ENCODE peak calls at places on chromosomes 4 and X, in five cellular contexts. One of them, this sample, is unnamed.
A peak's percentile ranks its signal among the peaks of the same experiment; 100 is the strongest.

GRCh38 chr4:181688416-181688815 is 554.8 kb upstream of the TENM3 start:
- DNase-seq in H54: no peak
- DNase-seq in HCT116: no peak
- DNase-seq in uterus: no peak
- DNase-seq in body of pancreas: no peak
- DNase-seq in this sample: no peak

GRCh38 chr4:65437102-65437501 is 233.2 kb downstream of the EPHA5 start:
- DNase-seq in H54: no peak
- DNase-seq in HCT116: no peak
- DNase-seq in uterus: no peak
- DNase-seq in body of pancreas: no peak
- DNase-seq in this sample: no peak

GRCh38 chr4:7857993-7858392 is 81.7 kb downstream of the AFAP1 start:
- DNase-seq in H54: no peak
- DNase-seq in HCT116: no peak
- DNase-seq in uterus: no peak
- DNase-seq in body of pancreas: no peak
- DNase-seq in this sample: no peak

GRCh38 chr4:183504064-183504929 is 561 bp upstream of the ING2 start:
- DNase-seq in H54: peak; percentile 65
- DNase-seq in HCT116: peak; percentile 83
- DNase-seq in uterus: peak; percentile 99
- DNase-seq in body of pancreas: peak; percentile 99
- DNase-seq in this sample: peak; percentile 99

GRCh38 chrX:88660836-88661235 is 86.2 kb upstream of the CPXCR1 start:
- DNase-seq in H54: no peak
- DNase-seq in HCT116: no peak
- DNase-seq in uterus: no peak
- DNase-seq in body of pancreas: no peak
- DNase-seq in this sample: no peak

GRCh38 chr4:48015216-48015615 is 1.3 kb downstream of the CNGA1 start:
- DNase-seq in H54: no peak
- DNase-seq in HCT116: no peak
- DNase-seq in uterus: no peak
- DNase-seq in body of pancreas: no peak
- DNase-seq in this sample: no peak

GRCh38 chrX:18937173-18937572 is 46.7 kb downstream of the PHKA2 start:
- DNase-seq in H54: no peak
- DNase-seq in HCT116: no peak
- DNase-seq in uterus: no peak
- DNase-seq in body of pancreas: no peak
- DNase-seq in this sample: no peak

GRCh38 chrX:134810211-134810610 is 151.9 kb upstream of the PLAC1 start:
- DNase-seq in H54: no peak
- DNase-seq in HCT116: no peak
- DNase-seq in uterus: no peak
- DNase-seq in body of pancreas: no peak
- DNase-seq in this sample: no peak

GRCh38 chr4:61938250-61938846 is 738.2 kb downstream of the ADGRL3 start:
- DNase-seq in H54: no peak
- DNase-seq in HCT116: no peak
- DNase-seq in uterus: no peak
- DNase-seq in body of pancreas: no peak
- DNase-seq in this sample: no peak

GRCh38 chr4:20017035-20017434 is 234.7 kb upstream of the SLIT2 start:
- DNase-seq in H54: no peak
- DNase-seq in HCT116: no peak
- DNase-seq in uterus: no peak
- DNase-seq in body of pancreas: no peak
- DNase-seq in this sample: no peak

GRCh38 chr4:136581119-136581518 is 951.2 kb downstream of the PCDH18 start:
- DNase-seq in H54: no peak
- DNase-seq in HCT116: no peak
- DNase-seq in uterus: no peak
- DNase-seq in body of pancreas: no peak
- DNase-seq in this sample: no peak

GRCh38 chrX:48597353-48598264 is at the start of gene WDR13:
- DNase-seq in H54: peak; percentile 47
- DNase-seq in HCT116: peak; percentile 89
- DNase-seq in uterus: peak; percentile 93
- DNase-seq in body of pancreas: peak; percentile 97
- DNase-seq in this sample: peak; percentile 82
- TF ChIP-seq POLR2A in H54: peak; percentile 83
- TF ChIP-seq POLR2A in HCT116: peak; percentile 40
- TF ChIP-seq POLR2A in uterus: peak; percentile 62
- TF ChIP-seq POLR2A in body of pancreas: peak; percentile 77
- TF ChIP-seq POLR2A in this sample: peak; percentile 61

DNA sequence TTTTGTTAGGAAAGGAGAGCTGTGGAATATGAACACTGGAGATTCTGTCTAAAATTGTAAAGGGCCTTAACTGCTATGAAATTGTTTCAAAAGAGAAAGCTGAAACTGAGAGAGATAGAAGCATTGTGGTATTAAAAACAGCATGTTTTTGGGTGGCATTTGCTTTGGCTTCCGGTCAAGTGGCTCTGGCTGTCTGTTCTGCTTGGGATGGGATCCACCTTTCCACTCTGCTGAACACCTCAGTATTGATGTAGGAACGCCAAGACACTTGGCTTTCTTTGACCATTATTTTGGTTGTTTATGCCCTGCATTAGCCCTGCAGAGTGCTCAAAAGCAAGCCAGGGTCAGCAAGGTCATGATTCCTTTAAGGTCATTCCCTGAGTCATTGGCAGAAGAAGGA is 199.7 kb downstream of the SLC4A4 start:
- DNase-seq in H54: no peak
- DNase-seq in HCT116: no peak
- DNase-seq in uterus: no peak
- DNase-seq in body of pancreas: no peak
- DNase-seq in this sample: no peak
- TF ChIP-seq POLR2A in H54: no peak
- TF ChIP-seq POLR2A in HCT116: no peak
- TF ChIP-seq POLR2A in uterus: no peak
- TF ChIP-seq POLR2A in body of pancreas: no peak
- TF ChIP-seq POLR2A in this sample: no peak

GRCh38 chr4:185203380-185204237 is at the start of gene CFAP97:
- DNase-seq in H54: no peak
- DNase-seq in HCT116: peak; percentile 53
- DNase-seq in uterus: peak; percentile 90
- DNase-seq in body of pancreas: peak; percentile 94
- DNase-seq in this sample: peak; percentile 70
- TF ChIP-seq POLR2A in H54: peak; percentile 40
- TF ChIP-seq POLR2A in HCT116: peak; percentile 78
- TF ChIP-seq POLR2A in uterus: peak; percentile 85
- TF ChIP-seq POLR2A in body of pancreas: peak; percentile 53
- TF ChIP-seq POLR2A in this sample: peak; percentile 87

GRCh38 chrX:24464836-24465523 is at the start of gene PDK3:
- DNase-seq in H54: peak; percentile 38
- DNase-seq in HCT116: peak; percentile 66
- DNase-seq in uterus: peak; percentile 87
- DNase-seq in body of pancreas: peak; percentile 91
- DNase-seq in this sample: peak; percentile 75
- TF ChIP-seq POLR2A in H54: peak; percentile 73
- TF ChIP-seq POLR2A in HCT116: peak; percentile 55
- TF ChIP-seq POLR2A in uterus: peak; percentile 86
- TF ChIP-seq POLR2A in body of pancreas: peak; percentile 84
- TF ChIP-seq POLR2A in this sample: peak; percentile 58

DNA sequence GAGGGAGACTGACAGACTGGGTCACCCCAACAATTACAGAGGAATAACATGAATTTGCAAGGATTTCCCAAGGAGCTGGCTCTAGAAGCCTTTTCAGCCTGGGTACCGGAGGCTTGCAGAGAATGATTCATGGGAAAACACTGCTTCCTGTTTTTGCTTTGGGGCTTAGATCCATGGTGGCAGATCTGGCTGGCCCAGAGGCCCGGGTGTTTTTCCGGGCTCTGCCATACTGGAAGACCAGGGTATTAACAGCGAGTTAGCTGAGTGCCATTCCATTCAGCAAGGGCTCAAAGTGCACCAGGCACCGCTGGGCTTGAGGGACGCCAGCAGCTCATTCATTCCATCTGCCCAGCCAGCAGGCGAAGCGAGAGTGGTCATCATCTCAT is 1.3 kb downstream of the WDR1 start:
- DNase-seq in H54: no peak
- DNase-seq in HCT116: no peak
- DNase-seq in uterus: no peak
- DNase-seq in body of pancreas: no peak
- DNase-seq in this sample: peak; percentile 21
- TF ChIP-seq POLR2A in H54: no peak
- TF ChIP-seq POLR2A in HCT116: no peak
- TF ChIP-seq POLR2A in uterus: no peak
- TF ChIP-seq POLR2A in body of pancreas: no peak
- TF ChIP-seq POLR2A in this sample: no peak

DNA sequence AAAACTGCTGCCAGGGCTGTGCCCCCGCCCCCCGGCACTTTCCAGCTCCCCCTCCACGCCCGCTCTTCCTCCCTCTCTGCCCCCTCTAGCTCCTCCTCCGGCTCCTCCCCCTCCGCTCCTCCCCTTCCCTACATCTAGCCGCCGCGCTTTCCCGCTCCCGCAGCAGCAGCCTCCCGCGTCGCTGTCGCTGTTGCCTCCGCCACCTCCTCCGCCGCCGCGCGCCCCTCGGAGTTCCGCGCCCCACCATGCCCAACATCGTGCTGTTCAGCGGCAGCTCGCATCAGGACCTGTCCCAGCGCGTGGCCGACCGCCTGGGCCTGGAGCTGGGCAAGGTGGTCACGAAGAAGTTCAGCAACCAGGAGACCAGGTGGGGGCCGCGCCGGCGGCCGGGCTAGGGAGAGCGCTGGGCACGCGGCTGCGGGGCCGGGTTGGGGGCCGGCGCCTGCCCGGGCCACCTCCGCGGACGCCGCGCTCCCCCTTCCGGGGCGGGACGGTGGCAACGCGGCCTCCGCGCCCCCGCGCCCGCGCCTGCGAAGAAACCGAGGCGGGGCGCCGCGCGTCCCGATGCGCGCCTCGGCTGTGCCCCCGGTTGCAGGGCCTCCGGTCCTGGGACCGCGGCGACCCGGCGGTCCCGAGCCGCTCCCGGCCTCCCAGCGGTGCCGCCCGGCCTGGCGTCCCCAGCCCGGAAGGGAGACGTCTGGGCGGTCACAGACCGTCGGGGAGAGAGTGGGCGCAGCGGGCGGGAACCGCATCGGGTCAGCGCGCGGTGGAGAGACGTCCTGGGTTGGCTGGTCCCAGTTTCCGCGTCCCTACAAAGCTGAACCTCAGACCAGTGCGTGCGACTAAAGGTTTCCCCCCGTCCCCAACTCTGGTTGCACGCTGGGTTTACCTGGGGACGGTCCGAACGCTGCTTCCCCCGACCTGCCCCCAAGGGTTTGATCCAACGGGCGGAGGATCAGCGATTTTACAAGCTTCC is at the start of gene PRPS2:
- DNase-seq in H54: peak; percentile 37
- DNase-seq in HCT116: no peak
- DNase-seq in uterus: peak; percentile 71
- DNase-seq in body of pancreas: peak; percentile 74
- DNase-seq in this sample: peak; percentile 15
- TF ChIP-seq POLR2A in H54: peak; percentile 86
- TF ChIP-seq POLR2A in HCT116: no peak
- TF ChIP-seq POLR2A in uterus: peak; percentile 68
- TF ChIP-seq POLR2A in body of pancreas: peak; percentile 80
- TF ChIP-seq POLR2A in this sample: no peak

GRCh38 chrX:56761167-56761566 is 32.1 kb downstream of the NBDY start:
- DNase-seq in H54: no peak
- DNase-seq in HCT116: no peak
- DNase-seq in uterus: no peak
- DNase-seq in body of pancreas: no peak
- DNase-seq in this sample: no peak

GRCh38 chrX:56762220-56762619 is 33.2 kb downstream of the NBDY start:
- DNase-seq in H54: no peak
- DNase-seq in HCT116: no peak
- DNase-seq in uterus: no peak
- DNase-seq in body of pancreas: no peak
- DNase-seq in this sample: no peak

GRCh38 chrX:56759736-56760409 is 30.8 kb downstream of the NBDY start:
- DNase-seq in H54: no peak
- DNase-seq in HCT116: no peak
- DNase-seq in uterus: no peak
- DNase-seq in body of pancreas: no peak
- DNase-seq in this sample: no peak

GRCh38 chrX:56758456-56758855 is 29.4 kb downstream of the NBDY start:
- DNase-seq in H54: no peak
- DNase-seq in HCT116: no peak
- DNase-seq in uterus: no peak
- DNase-seq in body of pancreas: no peak
- DNase-seq in this sample: no peak

GRCh38 chrX:56757327-56757726 is 28.3 kb downstream of the NBDY start:
- DNase-seq in H54: no peak
- DNase-seq in HCT116: no peak
- DNase-seq in uterus: no peak
- DNase-seq in body of pancreas: no peak
- DNase-seq in this sample: no peak
- TF ChIP-seq POLR2A in H54: no peak
- TF ChIP-seq POLR2A in HCT116: no peak
- TF ChIP-seq POLR2A in uterus: no peak
- TF ChIP-seq POLR2A in body of pancreas: no peak
- TF ChIP-seq POLR2A in this sample: no peak

This sample was measured in gastrocnemius medialis.